ENCODE peak calls at places on chromosomes 13 and 19, in ten cellular contexts. One of them, this sample, is unnamed.

GRCh38 chr19:1576242-1577089 is 8.3 kb upstream of the MEX3D start:
- DNase-seq in NCI-H510A: no peak
- DNase-seq in A549: no peak
- DNase-seq in SK-N-DZ: no peak
- DNase-seq in H9: no peak
- DNase-seq in Daoy: no peak
- DNase-seq in aorta: no peak
- DNase-seq in stimulated activated CD8-positive, alpha-beta memory T cell treated with anti-CD3 and anti-CD28 coated beads, Interleukin-2, amount 100 ng/mL, for 48 hours: no peak
- DNase-seq in fibroblast of the aortic adventitia: no peak
- DNase-seq in lung microvascular endothelial cell: no peak
- DNase-seq in this sample: no peak

GRCh38 chr19:2766594-2767372 is 16.3 kb downstream of the SGTA start:
- DNase-seq in H9: no peak
- DNase-seq in aorta: no peak
- DNase-seq in SK-N-DZ: no peak
- DNase-seq in Daoy: no peak
- DNase-seq in A549: no peak
- DNase-seq in stimulated activated CD8-positive, alpha-beta memory T cell treated with anti-CD3 and anti-CD28 coated beads, Interleukin-2, amount 100 ng/mL, for 48 hours: no peak
- DNase-seq in fibroblast of the aortic adventitia: no peak
- DNase-seq in NCI-H510A: no peak
- DNase-seq in lung microvascular endothelial cell: no peak
- DNase-seq in this sample: no peak

GRCh38 chr13:41458939-41459753 is 1.8 kb downstream of the RGCC start:
- DNase-seq in stimulated activated CD8-positive, alpha-beta memory T cell treated with anti-CD3 and anti-CD28 coated beads, Interleukin-2, amount 100 ng/mL, for 48 hours: peak; percentile 42
- DNase-seq in A549: peak; percentile 49
- DNase-seq in NCI-H510A: no peak
- DNase-seq in Daoy: peak; percentile 32
- DNase-seq in SK-N-DZ: peak; percentile 26
- DNase-seq in lung microvascular endothelial cell: peak; percentile 53
- DNase-seq in fibroblast of the aortic adventitia: peak; percentile 55
- DNase-seq in H9: no peak
- DNase-seq in aorta: no peak
- DNase-seq in this sample: peak; percentile 31

GRCh38 chr13:39073983-39074382 is 35.7 kb downstream of the NHLRC3 start:
- DNase-seq in SK-N-DZ: no peak
- DNase-seq in Daoy: no peak
- DNase-seq in lung microvascular endothelial cell: no peak
- DNase-seq in fibroblast of the aortic adventitia: no peak
- DNase-seq in stimulated activated CD8-positive, alpha-beta memory T cell treated with anti-CD3 and anti-CD28 coated beads, Interleukin-2, amount 100 ng/mL, for 48 hours: no peak
- DNase-seq in H9: no peak
- DNase-seq in aorta: no peak
- DNase-seq in NCI-H510A: no peak
- DNase-seq in A549: no peak
- DNase-seq in this sample: no peak

GRCh38 chr19:8680676-8681344 is 17.8 kb downstream of the ACTL9 start:
- DNase-seq in SK-N-DZ: no peak
- DNase-seq in stimulated activated CD8-positive, alpha-beta memory T cell treated with anti-CD3 and anti-CD28 coated beads, Interleukin-2, amount 100 ng/mL, for 48 hours: no peak
- DNase-seq in A549: no peak
- DNase-seq in aorta: no peak
- DNase-seq in lung microvascular endothelial cell: no peak
- DNase-seq in Daoy: peak; percentile 28
- DNase-seq in NCI-H510A: no peak
- DNase-seq in H9: no peak
- DNase-seq in fibroblast of the aortic adventitia: no peak
- DNase-seq in this sample: no peak

GRCh38 chr13:33932765-33933406 is 114.9 kb downstream of the RFC3 start:
- DNase-seq in lung microvascular endothelial cell: no peak
- DNase-seq in SK-N-DZ: peak; percentile 73
- DNase-seq in NCI-H510A: no peak
- DNase-seq in H9: no peak
- DNase-seq in A549: no peak
- DNase-seq in aorta: no peak
- DNase-seq in Daoy: no peak
- DNase-seq in stimulated activated CD8-positive, alpha-beta memory T cell treated with anti-CD3 and anti-CD28 coated beads, Interleukin-2, amount 100 ng/mL, for 48 hours: no peak
- DNase-seq in fibroblast of the aortic adventitia: peak; percentile 39
- DNase-seq in this sample: no peak

GRCh38 chr19:46840157-46840942 is 10.3 kb downstream of the AP2S1 start:
- DNase-seq in stimulated activated CD8-positive, alpha-beta memory T cell treated with anti-CD3 and anti-CD28 coated beads, Interleukin-2, amount 100 ng/mL, for 48 hours: peak; percentile 15
- DNase-seq in lung microvascular endothelial cell: peak; percentile 83
- DNase-seq in Daoy: peak; percentile 71
- DNase-seq in fibroblast of the aortic adventitia: peak; percentile 81
- DNase-seq in aorta: no peak
- DNase-seq in SK-N-DZ: peak; percentile 75
- DNase-seq in A549: peak; percentile 77
- DNase-seq in H9: peak; percentile 78
- DNase-seq in NCI-H510A: peak; percentile 50
- DNase-seq in this sample: no peak

GRCh38 chr19:18089726-18090125 is 3.0 kb upstream of the IL12RB1 start:
- DNase-seq in NCI-H510A: no peak
- DNase-seq in fibroblast of the aortic adventitia: no peak
- DNase-seq in H9: no peak
- DNase-seq in A549: no peak
- DNase-seq in Daoy: no peak
- DNase-seq in aorta: no peak
- DNase-seq in SK-N-DZ: no peak
- DNase-seq in lung microvascular endothelial cell: no peak
- DNase-seq in stimulated activated CD8-positive, alpha-beta memory T cell treated with anti-CD3 and anti-CD28 coated beads, Interleukin-2, amount 100 ng/mL, for 48 hours: no peak
- DNase-seq in this sample: no peak

GRCh38 chr13:88670509-88670908 is 999.3 kb downstream of the SLITRK5 start:
- DNase-seq in SK-N-DZ: no peak
- DNase-seq in lung microvascular endothelial cell: no peak
- DNase-seq in Daoy: no peak
- DNase-seq in aorta: no peak
- DNase-seq in stimulated activated CD8-positive, alpha-beta memory T cell treated with anti-CD3 and anti-CD28 coated beads, Interleukin-2, amount 100 ng/mL, for 48 hours: no peak
- DNase-seq in A549: no peak
- DNase-seq in fibroblast of the aortic adventitia: no peak
- DNase-seq in NCI-H510A: no peak
- DNase-seq in H9: no peak
- DNase-seq in this sample: no peak

GRCh38 chr13:80036845-80037504 is 304.0 kb downstream of the SPRY2 start:
- DNase-seq in Daoy: no peak
- DNase-seq in fibroblast of the aortic adventitia: no peak
- DNase-seq in A549: no peak
- DNase-seq in NCI-H510A: no peak
- DNase-seq in H9: no peak
- DNase-seq in aorta: no peak
- DNase-seq in lung microvascular endothelial cell: no peak
- DNase-seq in SK-N-DZ: no peak
- DNase-seq in stimulated activated CD8-positive, alpha-beta memory T cell treated with anti-CD3 and anti-CD28 coated beads, Interleukin-2, amount 100 ng/mL, for 48 hours: no peak
- DNase-seq in this sample: no peak

GRCh38 chr13:27839809-27840467 is 47.7 kb downstream of the GSX1 start:
- DNase-seq in stimulated activated CD8-positive, alpha-beta memory T cell treated with anti-CD3 and anti-CD28 coated beads, Interleukin-2, amount 100 ng/mL, for 48 hours: no peak
- DNase-seq in lung microvascular endothelial cell: no peak
- DNase-seq in SK-N-DZ: no peak
- DNase-seq in NCI-H510A: no peak
- DNase-seq in fibroblast of the aortic adventitia: peak; percentile 18
- DNase-seq in H9: no peak
- DNase-seq in Daoy: peak; percentile 79
- DNase-seq in A549: peak; percentile 48
- DNase-seq in aorta: no peak
- DNase-seq in this sample: no peak

GRCh38 chr13:110261166-110262081 is 45.5 kb downstream of the COL4A1 start:
- DNase-seq in fibroblast of the aortic adventitia: no peak
- DNase-seq in aorta: no peak
- DNase-seq in SK-N-DZ: no peak
- DNase-seq in NCI-H510A: no peak
- DNase-seq in A549: no peak
- DNase-seq in Daoy: peak; percentile 33
- DNase-seq in stimulated activated CD8-positive, alpha-beta memory T cell treated with anti-CD3 and anti-CD28 coated beads, Interleukin-2, amount 100 ng/mL, for 48 hours: no peak
- DNase-seq in lung microvascular endothelial cell: peak; percentile 48
- DNase-seq in H9: peak; percentile 61
- DNase-seq in this sample: peak; percentile 44

GRCh38 chr19:4352701-4353121 is 9.3 kb downstream of the MPND start:
- DNase-seq in Daoy: peak; percentile 68
- DNase-seq in lung microvascular endothelial cell: peak; percentile 83
- DNase-seq in H9: peak; percentile 68
- DNase-seq in fibroblast of the aortic adventitia: peak; percentile 79
- DNase-seq in stimulated activated CD8-positive, alpha-beta memory T cell treated with anti-CD3 and anti-CD28 coated beads, Interleukin-2, amount 100 ng/mL, for 48 hours: no peak
- DNase-seq in NCI-H510A: no peak
- DNase-seq in SK-N-DZ: peak; percentile 60
- DNase-seq in aorta: peak; percentile 80
- DNase-seq in A549: peak; percentile 66
- DNase-seq in this sample: peak; percentile 59

GRCh38 chr13:28035146-28035782 is 46.8 kb upstream of the URAD start:
- DNase-seq in H9: no peak
- DNase-seq in stimulated activated CD8-positive, alpha-beta memory T cell treated with anti-CD3 and anti-CD28 coated beads, Interleukin-2, amount 100 ng/mL, for 48 hours: no peak
- DNase-seq in SK-N-DZ: no peak
- DNase-seq in NCI-H510A: peak; percentile 15
- DNase-seq in lung microvascular endothelial cell: no peak
- DNase-seq in aorta: no peak
- DNase-seq in fibroblast of the aortic adventitia: no peak
- DNase-seq in Daoy: peak; percentile 42
- DNase-seq in A549: peak; percentile 8
- DNase-seq in this sample: no peak

GRCh38 chr13:46086421-46086922 is 18.4 kb downstream of the CPB2 start:
- DNase-seq in H9: no peak
- DNase-seq in NCI-H510A: no peak
- DNase-seq in stimulated activated CD8-positive, alpha-beta memory T cell treated with anti-CD3 and anti-CD28 coated beads, Interleukin-2, amount 100 ng/mL, for 48 hours: no peak
- DNase-seq in aorta: no peak
- DNase-seq in fibroblast of the aortic adventitia: no peak
- DNase-seq in A549: peak; percentile 11
- DNase-seq in lung microvascular endothelial cell: no peak
- DNase-seq in SK-N-DZ: no peak
- DNase-seq in Daoy: no peak
- DNase-seq in this sample: no peak

GRCh38 chr19:30450101-30450500 is 77.9 kb downstream of the ZNF536 start:
- DNase-seq in lung microvascular endothelial cell: peak; percentile 23
- DNase-seq in A549: no peak
- DNase-seq in stimulated activated CD8-positive, alpha-beta memory T cell treated with anti-CD3 and anti-CD28 coated beads, Interleukin-2, amount 100 ng/mL, for 48 hours: no peak
- DNase-seq in fibroblast of the aortic adventitia: no peak
- DNase-seq in H9: peak; percentile 69
- DNase-seq in NCI-H510A: no peak
- DNase-seq in SK-N-DZ: no peak
- DNase-seq in aorta: no peak
- DNase-seq in Daoy: peak; percentile 86
- DNase-seq in this sample: peak; percentile 1

GRCh38 chr19:44575116-44575700 is 38.2 kb upstream of the IGSF23 start:
- DNase-seq in fibroblast of the aortic adventitia: no peak
- DNase-seq in H9: no peak
- DNase-seq in NCI-H510A: no peak
- DNase-seq in A549: peak; percentile 44
- DNase-seq in lung microvascular endothelial cell: no peak
- DNase-seq in stimulated activated CD8-positive, alpha-beta memory T cell treated with anti-CD3 and anti-CD28 coated beads, Interleukin-2, amount 100 ng/mL, for 48 hours: no peak
- DNase-seq in SK-N-DZ: no peak
- DNase-seq in Daoy: peak; percentile 18
- DNase-seq in aorta: no peak
- DNase-seq in this sample: no peak

GRCh38 chr19:30003862-30004261 is 61.8 kb downstream of the URI1 start:
- DNase-seq in H9: no peak
- DNase-seq in NCI-H510A: no peak
- DNase-seq in stimulated activated CD8-positive, alpha-beta memory T cell treated with anti-CD3 and anti-CD28 coated beads, Interleukin-2, amount 100 ng/mL, for 48 hours: no peak
- DNase-seq in SK-N-DZ: no peak
- DNase-seq in aorta: no peak
- DNase-seq in lung microvascular endothelial cell: no peak
- DNase-seq in fibroblast of the aortic adventitia: no peak
- DNase-seq in Daoy: no peak
- DNase-seq in A549: no peak
- DNase-seq in this sample: no peak

GRCh38 chr13:100646030-100646673 is 28.4 kb downstream of the TMTC4 start:
- DNase-seq in SK-N-DZ: peak; percentile 20
- DNase-seq in NCI-H510A: no peak
- DNase-seq in fibroblast of the aortic adventitia: peak; percentile 31
- DNase-seq in Daoy: peak; percentile 13
- DNase-seq in stimulated activated CD8-positive, alpha-beta memory T cell treated with anti-CD3 and anti-CD28 coated beads, Interleukin-2, amount 100 ng/mL, for 48 hours: no peak
- DNase-seq in A549: peak; percentile 33
- DNase-seq in H9: no peak
- DNase-seq in lung microvascular endothelial cell: peak; percentile 34
- DNase-seq in aorta: no peak
- DNase-seq in this sample: peak; percentile 58

GRCh38 chr13:27203186-27203585 is 31.6 kb upstream of the USP12 start:
- DNase-seq in SK-N-DZ: no peak
- DNase-seq in lung microvascular endothelial cell: no peak
- DNase-seq in aorta: no peak
- DNase-seq in A549: no peak
- DNase-seq in stimulated activated CD8-positive, alpha-beta memory T cell treated with anti-CD3 and anti-CD28 coated beads, Interleukin-2, amount 100 ng/mL, for 48 hours: no peak
- DNase-seq in H9: no peak
- DNase-seq in fibroblast of the aortic adventitia: no peak
- DNase-seq in NCI-H510A: no peak
- DNase-seq in Daoy: no peak
- DNase-seq in this sample: no peak

GRCh38 chr13:27182844-27183497 is 11.4 kb upstream of the USP12 start:
- DNase-seq in fibroblast of the aortic adventitia: peak; percentile 93
- DNase-seq in H9: no peak
- DNase-seq in SK-N-DZ: peak; percentile 19
- DNase-seq in A549: peak; percentile 84
- DNase-seq in NCI-H510A: no peak
- DNase-seq in lung microvascular endothelial cell: peak; percentile 95
- DNase-seq in Daoy: peak; percentile 88
- DNase-seq in aorta: peak; percentile 85
- DNase-seq in stimulated activated CD8-positive, alpha-beta memory T cell treated with anti-CD3 and anti-CD28 coated beads, Interleukin-2, amount 100 ng/mL, for 48 hours: no peak
- DNase-seq in this sample: peak; percentile 95

GRCh38 chr19:1291761-1292418 is 6.2 kb downstream of the EFNA2 start:
- DNase-seq in H9: no peak
- DNase-seq in fibroblast of the aortic adventitia: no peak
- DNase-seq in stimulated activated CD8-positive, alpha-beta memory T cell treated with anti-CD3 and anti-CD28 coated beads, Interleukin-2, amount 100 ng/mL, for 48 hours: no peak
- DNase-seq in SK-N-DZ: no peak
- DNase-seq in NCI-H510A: no peak
- DNase-seq in lung microvascular endothelial cell: no peak
- DNase-seq in A549: no peak
- DNase-seq in Daoy: no peak
- DNase-seq in aorta: no peak
- DNase-seq in this sample: no peak

GRCh38 chr13:25501231-25501630 is 129.5 kb downstream of the ATP8A2 start:
- DNase-seq in aorta: no peak
- DNase-seq in Daoy: no peak
- DNase-seq in SK-N-DZ: no peak
- DNase-seq in NCI-H510A: no peak
- DNase-seq in fibroblast of the aortic adventitia: no peak
- DNase-seq in A549: no peak
- DNase-seq in H9: no peak
- DNase-seq in lung microvascular endothelial cell: no peak
- DNase-seq in stimulated activated CD8-positive, alpha-beta memory T cell treated with anti-CD3 and anti-CD28 coated beads, Interleukin-2, amount 100 ng/mL, for 48 hours: no peak
- DNase-seq in this sample: no peak

GRCh38 chr13:66040506-66040905 is 1189.6 kb downstream of the PCDH9 start:
- DNase-seq in NCI-H510A: no peak
- DNase-seq in stimulated activated CD8-positive, alpha-beta memory T cell treated with anti-CD3 and anti-CD28 coated beads, Interleukin-2, amount 100 ng/mL, for 48 hours: no peak
- DNase-seq in SK-N-DZ: no peak
- DNase-seq in A549: no peak
- DNase-seq in Daoy: no peak
- DNase-seq in aorta: no peak
- DNase-seq in H9: no peak
- DNase-seq in lung microvascular endothelial cell: no peak
- DNase-seq in fibroblast of the aortic adventitia: peak; percentile 6
- DNase-seq in this sample: no peak

GRCh38 chr13:97659602-97660001 is 225.6 kb downstream of the RAP2A start:
- DNase-seq in A549: peak; percentile 1
- DNase-seq in lung microvascular endothelial cell: peak; percentile 47
- DNase-seq in SK-N-DZ: peak; percentile 51
- DNase-seq in aorta: no peak
- DNase-seq in NCI-H510A: no peak
- DNase-seq in Daoy: no peak
- DNase-seq in stimulated activated CD8-positive, alpha-beta memory T cell treated with anti-CD3 and anti-CD28 coated beads, Interleukin-2, amount 100 ng/mL, for 48 hours: no peak
- DNase-seq in H9: no peak
- DNase-seq in fibroblast of the aortic adventitia: peak; percentile 16
- DNase-seq in this sample: no peak

GRCh38 chr19:3851254-3852176 is 17.3 kb downstream of the ZFR2 start:
- DNase-seq in fibroblast of the aortic adventitia: peak; percentile 2
- DNase-seq in stimulated activated CD8-positive, alpha-beta memory T cell treated with anti-CD3 and anti-CD28 coated beads, Interleukin-2, amount 100 ng/mL, for 48 hours: no peak
- DNase-seq in NCI-H510A: no peak
- DNase-seq in lung microvascular endothelial cell: no peak
- DNase-seq in aorta: no peak
- DNase-seq in Daoy: no peak
- DNase-seq in H9: no peak
- DNase-seq in SK-N-DZ: no peak
- DNase-seq in A549: no peak
- DNase-seq in this sample: no peak

GRCh38 chr13:73765651-73766384 is 368.4 kb downstream of the KLF12 start:
- DNase-seq in SK-N-DZ: peak; percentile 77
- DNase-seq in NCI-H510A: peak; percentile 50
- DNase-seq in A549: no peak
- DNase-seq in H9: peak; percentile 81
- DNase-seq in stimulated activated CD8-positive, alpha-beta memory T cell treated with anti-CD3 and anti-CD28 coated beads, Interleukin-2, amount 100 ng/mL, for 48 hours: peak; percentile 23
- DNase-seq in aorta: peak; percentile 86
- DNase-seq in lung microvascular endothelial cell: peak; percentile 98
- DNase-seq in fibroblast of the aortic adventitia: peak; percentile 68
- DNase-seq in Daoy: peak; percentile 59
- DNase-seq in this sample: peak; percentile 96

GRCh38 chr13:83221813-83222241 is 660.4 kb downstream of the SLITRK1 start:
- DNase-seq in A549: peak; percentile 6
- DNase-seq in lung microvascular endothelial cell: no peak
- DNase-seq in fibroblast of the aortic adventitia: peak; percentile 94
- DNase-seq in aorta: no peak
- DNase-seq in NCI-H510A: no peak
- DNase-seq in H9: no peak
- DNase-seq in stimulated activated CD8-positive, alpha-beta memory T cell treated with anti-CD3 and anti-CD28 coated beads, Interleukin-2, amount 100 ng/mL, for 48 hours: no peak
- DNase-seq in Daoy: no peak
- DNase-seq in SK-N-DZ: no peak
- DNase-seq in this sample: no peak

This sample was measured in dermis microvascular lymphatic vessel endothelial cell.